ENCODE peak calls at places on chromosomes 4 and X, in four cellular contexts. C is H1, F is HepG2, N is A549. I is an unnamed sample.

GRCh38 chr4:119286377-119287002 is 35.4 kb downstream of the FABP2 start:
- DNase-seq in C (no peak), F (peak), N (peak), I (no peak)

GRCh38 chr4:183074288-183074990 is 24.6 kb upstream of the WWC2 start:
- DNase-seq in C (no peak), F (peak), N (peak), I (no peak)

GRCh38 chrX:110442631-110443030 is 84.0 kb downstream of the RTL9 start:
- DNase-seq in C (no peak), F (peak), N (peak), I (peak)

GRCh38 chrX:43881410-43882293 is 598 bp downstream of the MAOB start:
- DNase-seq in C (no peak), F (peak), N (no peak), I (no peak)

GRCh38 chrX:70921709-70922352 is 9.1 kb downstream of the SLC7A3 start:
- DNase-seq in C (no peak), F (no peak), N (no peak), I (no peak)

GRCh38 chrX:22629105-22629725 is 356.5 kb downstream of the CBLL2 start:
- DNase-seq in C (no peak), F (no peak), N (no peak), I (no peak)

GRCh38 chr4:86909945-86910344 is 17.7 kb upstream of the C4orf36 start:
- DNase-seq in C (no peak), F (no peak), N (no peak), I (no peak)

GRCh38 chr4:55396305-55397023 is 707 bp downstream of the TMEM165 start:
- DNase-seq in C (no peak), F (peak), N (no peak), I (peak)

GRCh38 chr4:121034010-121034409 is 38.3 kb downstream of the NDNF start:
- DNase-seq in C (no peak), F (no peak), N (no peak), I (no peak)

GRCh38 chr4:77699731-77700210 is 94.2 kb downstream of the CXCL13 start:
- DNase-seq in C (no peak), F (peak), N (peak), I (peak)

GRCh38 chr4:4260185-4260751 is 12.2 kb upstream of the TMEM128 start:
- DNase-seq in C (no peak), F (peak), N (peak), I (no peak)

GRCh38 chr4:4847011-4847410 is 12.5 kb upstream of the MSX1 start:
- DNase-seq in C (no peak), F (no peak), N (no peak), I (no peak)

GRCh38 chrX:37361596-37361995 is 12.4 kb downstream of the PRRG1 start:
- DNase-seq in C (no peak), F (no peak), N (no peak), I (no peak)

GRCh38 chr4:122576261-122577188 is 44.3 kb downstream of the IL21 start:
- DNase-seq in C (no peak), F (peak), N (peak), I (peak)

GRCh38 chr4:184255361-184255760 is 37.7 kb upstream of the ENPP6 start:
- DNase-seq in C (no peak), F (no peak), N (no peak), I (no peak)

GRCh38 chrX:129641941-129642340 is 12.8 kb downstream of the APLN start:
- DNase-seq in C (no peak), F (no peak), N (no peak), I (peak)

GRCh38 chr4:176340871-176341685 is 21.3 kb downstream of the SPCS3 start:
- DNase-seq in C (no peak), F (peak), N (peak), I (peak)

GRCh38 chr4:77232653-77233052 is 75.6 kb downstream of the CCNG2 start:
- DNase-seq in C (no peak), F (no peak), N (peak), I (no peak)

GRCh38 chr4:165394275-165394674 is 15.5 kb downstream of the CPE start:
- DNase-seq in C (no peak), F (no peak), N (no peak), I (no peak)

GRCh38 chr4:123790681-123791080 is 394.1 kb downstream of the SPRY1 start:
- DNase-seq in C (no peak), F (no peak), N (no peak), I (no peak)

GRCh38 chr4:6222761-6223292 is 22.5 kb upstream of the JAKMIP1 start:
- DNase-seq in C (no peak), F (no peak), N (no peak), I (no peak)

GRCh38 chr4:20318011-20318898 is 66.5 kb downstream of the SLIT2 start:
- DNase-seq in C (no peak), F (no peak), N (no peak), I (no peak)

GRCh38 chr4:158513246-158513645 is 8.4 kb upstream of the RXFP1 start:
- DNase-seq in C (no peak), F (no peak), N (no peak), I (no peak)

GRCh38 chr4:5881340-5881739 is 11.5 kb downstream of the CRMP1 start:
- DNase-seq in C (no peak), F (no peak), N (no peak), I (no peak)

GRCh38 chrX:38172596-38172995 is 48.1 kb downstream of the SRPX start:
- DNase-seq in C (no peak), F (no peak), N (no peak), I (no peak)

GRCh38 chr4:80011636-80012236 is 61.3 kb downstream of the ANTXR2 start:
- DNase-seq in C (no peak), F (no peak), N (no peak), I (no peak)

GRCh38 chrX:439236-439635 is 52.5 kb upstream of the PPP2R3B start:
- DNase-seq in C (no peak), F (no peak), N (no peak), I (no peak)

GRCh38 chrX:437636-438390 is 51.1 kb upstream of the PPP2R3B start:
- DNase-seq in C (no peak), F (no peak), N (no peak), I (no peak)

GRCh38 chrX:434946-435345 is 48.2 kb upstream of the PPP2R3B start:
- DNase-seq in C (no peak), F (no peak), N (no peak), I (no peak)

GRCh38 chrX:433771-434170 is 47.1 kb upstream of the PPP2R3B start:
- DNase-seq in C (no peak), F (no peak), N (no peak), I (no peak)

DNA sequence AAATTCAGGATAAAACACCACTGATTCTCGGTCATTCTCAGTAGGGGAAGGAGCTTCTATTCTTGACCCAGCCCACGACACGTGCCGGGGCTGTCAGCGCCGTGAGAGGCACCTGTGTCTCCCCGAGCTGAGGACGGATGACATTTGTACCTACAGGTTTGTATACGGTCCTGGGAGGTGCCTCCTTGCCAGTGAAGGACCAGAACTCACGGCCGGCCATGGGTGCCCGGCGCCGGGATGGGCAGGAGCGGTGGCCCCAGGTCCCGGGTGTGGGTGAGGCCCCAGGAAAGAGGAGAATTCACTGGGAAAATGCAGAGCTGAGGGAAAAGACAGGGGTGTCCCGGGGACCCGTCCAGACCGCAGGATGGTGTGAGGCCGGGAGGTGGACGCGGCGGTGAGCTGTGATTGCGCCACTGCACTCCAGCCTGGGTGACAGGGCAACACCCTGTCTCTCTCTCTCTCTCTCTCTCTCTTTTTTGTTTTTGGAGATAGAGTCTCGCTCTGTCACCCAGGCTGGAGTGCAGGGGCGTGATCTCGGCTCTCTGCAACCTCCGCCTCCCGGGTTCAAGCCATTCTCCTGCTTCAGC is 48.9 kb upstream of the PPP2R3B start:
- DNase-seq in C (no peak), F (no peak), N (no peak), I (no peak)
- TF ChIP-seq PHF8 in C (no peak), F (no peak), N (no peak), I (no peak)

GRCh38 chrX:69232945-69233344 is 67.7 kb upstream of the PJA1 start:
- DNase-seq in C (no peak), F (no peak), N (no peak), I (peak)
- TF ChIP-seq PHF8 in C (no peak), F (no peak), N (no peak), I (no peak)

GRCh38 chrX:151081016-151081415 is 95.4 kb upstream of the GPR50 start:
- DNase-seq in C (no peak), F (no peak), N (no peak), I (no peak)

GRCh38 chrX:151085207-151085606 is 91.2 kb upstream of the GPR50 start:
- DNase-seq in C (no peak), F (no peak), N (no peak), I (no peak)

GRCh38 chrX:151088221-151088620 is 88.2 kb upstream of the GPR50 start:
- DNase-seq in C (no peak), F (no peak), N (no peak), I (no peak)

GRCh38 chrX:151084454-151084853 is 91.9 kb upstream of the GPR50 start:
- DNase-seq in C (no peak), F (no peak), N (no peak), I (no peak)

GRCh38 chrX:151082077-151082948 is 94.1 kb upstream of the GPR50 start:
- DNase-seq in C (peak), F (peak), N (peak), I (peak)
- TF ChIP-seq PHF8 in C (no peak), F (no peak), N (no peak), I (no peak)

DNA sequence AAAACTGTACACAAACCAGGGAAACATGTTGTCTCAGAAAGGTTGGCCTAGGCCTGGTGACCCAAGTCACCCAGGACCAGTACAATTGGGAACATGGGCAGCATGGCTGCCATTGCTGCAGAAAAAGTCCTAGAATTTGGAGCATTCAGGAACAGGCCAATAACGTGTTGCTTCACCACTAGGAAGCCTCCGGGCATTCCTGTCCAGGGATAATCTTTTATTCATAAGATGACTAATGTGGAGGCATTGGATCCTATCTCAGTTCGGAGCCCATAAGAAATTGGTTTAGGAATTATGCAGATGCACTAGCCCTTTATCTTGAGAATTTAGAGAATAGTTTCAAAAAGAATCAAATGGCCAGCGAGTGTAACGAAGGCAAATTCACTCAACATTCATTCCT is 242.8 kb upstream of the NDST4 start:
- DNase-seq in C (no peak), F (no peak), N (no peak), I (no peak)
- TF ChIP-seq PHF8 in C (no peak), F (no peak), N (no peak), I (no peak)

DNA sequence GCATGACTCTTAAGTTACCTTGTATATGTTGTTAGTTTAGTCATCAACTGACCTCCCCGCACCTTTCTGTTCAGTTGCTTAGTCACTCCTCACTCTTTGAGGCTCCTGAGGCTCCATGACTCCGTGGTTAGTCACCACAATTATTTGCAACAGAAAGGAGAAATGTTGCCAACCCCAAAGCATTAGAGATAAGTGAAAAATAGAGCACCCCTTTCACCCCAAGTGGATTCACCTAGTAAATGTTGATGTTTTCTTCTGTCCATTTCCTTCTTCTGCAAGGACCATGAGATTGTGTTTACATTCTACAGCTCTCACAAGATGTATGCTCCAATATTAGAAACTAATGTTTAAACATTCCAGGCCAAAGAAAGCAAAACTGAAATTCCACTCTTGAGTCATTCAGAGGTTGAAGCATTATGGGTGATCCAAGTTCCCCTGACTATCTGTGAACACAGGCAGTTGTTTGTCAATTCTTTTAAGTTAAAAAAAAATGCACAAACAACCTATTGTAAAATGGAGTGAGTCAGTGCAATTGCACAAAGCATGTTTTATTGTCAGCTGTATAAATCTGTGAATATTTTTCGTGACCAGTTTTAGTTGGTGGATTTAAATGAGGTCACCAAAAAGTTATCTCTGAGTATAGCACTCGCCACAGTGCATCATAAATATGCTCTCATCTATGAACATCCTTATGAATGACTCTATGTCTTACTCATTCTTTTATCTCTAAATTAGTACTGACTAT is 552.4 kb upstream of the MAGEB2 start:
- DNase-seq in C (no peak), F (peak), N (peak), I (peak)
- TF ChIP-seq PHF8 in C (no peak), F (no peak), N (no peak), I (no peak)

DNA sequence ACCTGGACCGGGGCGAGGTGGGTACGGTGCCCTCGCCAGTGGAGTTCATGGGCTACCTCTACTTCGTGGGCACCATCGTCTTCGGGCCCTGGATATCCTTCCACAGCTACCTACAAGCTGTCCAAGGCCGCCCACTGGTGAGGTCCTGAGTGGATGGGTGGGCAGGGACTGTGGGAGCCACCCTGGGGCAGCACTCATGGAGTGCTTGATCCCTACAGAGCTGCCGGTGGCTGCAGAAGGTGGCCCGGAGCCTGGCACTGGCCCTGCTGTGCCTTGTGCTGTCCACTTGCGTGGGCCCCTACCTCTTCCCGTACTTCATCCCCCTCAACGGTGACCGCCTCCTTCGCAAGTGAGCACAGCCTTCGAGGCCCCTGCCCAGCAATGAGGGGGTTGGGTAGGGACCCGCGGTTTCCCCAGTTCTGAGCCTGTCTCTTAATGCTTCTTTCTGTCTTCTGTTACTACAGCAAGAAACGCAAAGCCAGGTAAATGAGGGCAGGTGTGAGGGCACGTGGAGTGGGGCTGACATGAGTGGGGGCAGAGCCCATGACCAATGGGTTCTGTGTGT is 3.7 kb downstream of the PORCN start:
- DNase-seq in C (no peak), F (no peak), N (no peak), I (no peak)
- TF ChIP-seq PHF8 in C (no peak), F (no peak), N (no peak), I (no peak)

I was measured in K562.